ENCODE peak calls at places on chromosomes 1 and 21, in seven cellular contexts. P is GM04504; A is tibial nerve; L is activated CD4-positive, alpha-beta memory T cell treated with anti-CD3 and anti-CD28 coated beads for 36 hours; F is globus pallidus; G is GM20000; Y is amniotic stem cell. J is an unnamed sample.

GRCh38 chr1:11520531-11521233 is 41.7 kb downstream of the DISP3 start:
- DNase-seq in P (no peak), A (no peak), L (no peak), F (no peak), G (no peak), Y (no peak), J (no peak)

GRCh38 chr21:34614693-34615486 is at the start of gene RCAN1:
- DNase-seq in P (peak), A (peak), L (peak), F (peak), G (peak), Y (peak), J (peak)

GRCh38 chr21:31609081-31609480 is 50.4 kb upstream of the SOD1 start:
- DNase-seq in P (no peak), A (no peak), L (no peak), F (no peak), G (no peak), Y (no peak), J (no peak)

GRCh38 chr1:6509603-6510291 is 18.3 kb upstream of the PLEKHG5 start:
- DNase-seq in P (no peak), A (no peak), L (no peak), F (no peak), G (peak), Y (no peak), J (no peak)

GRCh38 chr1:208061118-208061517 is 150.2 kb upstream of the CD34 start:
- DNase-seq in P (no peak), A (no peak), L (no peak), F (no peak), G (no peak), Y (no peak), J (no peak)

GRCh38 chr1:194233069-194233468 is 1046.7 kb upstream of the B3GALT2 start:
- DNase-seq in P (no peak), A (no peak), L (no peak), F (no peak), G (no peak), Y (no peak), J (no peak)

GRCh38 chr1:182564605-182565004 is 24.5 kb downstream of the RNASEL start:
- DNase-seq in P (no peak), A (no peak), L (no peak), F (no peak), G (no peak), Y (no peak), J (no peak)

GRCh38 chr1:59186656-59187055 is 110.2 kb upstream of the FGGY start:
- DNase-seq in P (no peak), A (peak), L (no peak), F (no peak), G (no peak), Y (peak), J (no peak)

GRCh38 chr1:24278726-24279125 is 40.4 kb upstream of the GRHL3 start:
- DNase-seq in P (no peak), A (no peak), L (no peak), F (no peak), G (no peak), Y (no peak), J (no peak)

GRCh38 chr21:44643911-44644310 is 2.3 kb upstream of the KRTAP10-11 start:
- DNase-seq in P (no peak), A (no peak), L (no peak), F (no peak), G (no peak), Y (no peak), J (no peak)

GRCh38 chr1:230356869-230357778 is 69.0 kb downstream of the PGBD5 start:
- DNase-seq in P (no peak), A (no peak), L (no peak), F (no peak), G (no peak), Y (no peak), J (no peak)

GRCh38 chr1:81672766-81673165 is 128.0 kb upstream of the ADGRL2 start:
- DNase-seq in P (no peak), A (no peak), L (no peak), F (no peak), G (no peak), Y (no peak), J (no peak)

GRCh38 chr1:99759529-99760160 is 6.8 kb downstream of the FRRS1 start:
- DNase-seq in P (no peak), A (no peak), L (no peak), F (no peak), G (no peak), Y (no peak), J (no peak)

GRCh38 chr21:33655591-33656221 is 13.4 kb downstream of the ITSN1 start:
- DNase-seq in P (no peak), A (no peak), L (no peak), F (no peak), G (no peak), Y (peak), J (no peak)

GRCh38 chr1:180581635-180582039 is 22.9 kb downstream of the OVAAL start:
- DNase-seq in P (no peak), A (no peak), L (no peak), F (no peak), G (no peak), Y (no peak), J (no peak)

GRCh38 chr1:8373547-8374270 is 55.8 kb downstream of the SLC45A1 start:
- DNase-seq in P (peak), A (peak), L (no peak), F (peak), G (no peak), Y (peak), J (no peak)

GRCh38 chr1:245245021-245245667 is 90.4 kb downstream of the KIF26B start:
- DNase-seq in P (no peak), A (no peak), L (no peak), F (no peak), G (no peak), Y (no peak), J (no peak)

GRCh38 chr1:25867210-25867991 is 8.1 kb downstream of the PAQR7 start:
- DNase-seq in P (no peak), A (no peak), L (no peak), F (no peak), G (no peak), Y (no peak), J (no peak)

GRCh38 chr1:204287466-204287881 is 72.3 kb downstream of the PLEKHA6 start:
- DNase-seq in P (no peak), A (no peak), L (no peak), F (peak), G (no peak), Y (no peak), J (no peak)

GRCh38 chr1:204455063-204455830 is 39.4 kb downstream of the PIK3C2B start:
- DNase-seq in P (no peak), A (no peak), L (no peak), F (no peak), G (no peak), Y (no peak), J (no peak)

GRCh38 chr1:3593334-3593733 is 18.0 kb downstream of the MEGF6 start:
- DNase-seq in P (no peak), A (no peak), L (no peak), F (no peak), G (no peak), Y (no peak), J (no peak)

GRCh38 chr21:45163413-45164123 is 89.2 kb downstream of the ADARB1 start:
- DNase-seq in P (no peak), A (no peak), L (no peak), F (no peak), G (no peak), Y (no peak), J (no peak)

GRCh38 chr1:203475012-203475981 is at the start of gene PRELP:
- DNase-seq in P (no peak), A (peak), L (no peak), F (peak), G (no peak), Y (no peak), J (no peak)

GRCh38 chr1:42165511-42166210 is 1.1 kb upstream of the GUCA2A start:
- DNase-seq in P (no peak), A (no peak), L (no peak), F (no peak), G (no peak), Y (peak), J (no peak)